ENCODE peak calls at places on chromosomes 12 and 14, in seven cellular contexts. C is hypothalamus; S is head of caudate nucleus; T is naive thymus-derived CD8-positive, alpha-beta T cell; X is RKO; I is Ammon's horn; P is OCI-LY7. Y is an unnamed sample.

GRCh38 chr14:23727566-23728335 is 91.6 kb downstream of the DHRS2 start:
- DNase-seq in C (no peak), S (no peak), T (no peak), X (peak), I (peak), P (peak), Y (peak)

GRCh38 chr12:109606261-109607028 is 32.9 kb downstream of the MVK start:
- DNase-seq in C (no peak), S (peak), T (no peak), X (no peak), I (peak), P (no peak), Y (no peak)

GRCh38 chr12:48110691-48111315 is 4.9 kb upstream of the SENP1 start:
- DNase-seq in C (no peak), S (no peak), T (no peak), X (no peak), I (no peak), P (no peak), Y (peak)

GRCh38 chr12:78119351-78119918 is 288.7 kb downstream of the NAV3 start:
- DNase-seq in C (no peak), S (no peak), T (no peak), X (no peak), I (no peak), P (no peak), Y (no peak)

GRCh38 chr14:76761849-76762616 is 765 bp downstream of the VASH1 start:
- DNase-seq in C (no peak), S (no peak), T (no peak), X (no peak), I (peak), P (no peak), Y (no peak)

GRCh38 chr12:40137252-40137651 is 31.4 kb upstream of the SLC2A13 start:
- DNase-seq in C (no peak), S (no peak), T (no peak), X (peak), I (peak), P (peak), Y (peak)

GRCh38 chr12:2683283-2684025 is 111.3 kb upstream of the FKBP4 start:
- DNase-seq in C (no peak), S (no peak), T (no peak), X (no peak), I (no peak), P (no peak), Y (no peak)

GRCh38 chr12:122183588-122183940 is 641 bp downstream of the LRRC43 start:
- DNase-seq in C (no peak), S (no peak), T (no peak), X (no peak), I (no peak), P (no peak), Y (no peak)

GRCh38 chr14:51369814-51370213 is 129.8 kb downstream of the TMX1 start:
- DNase-seq in C (no peak), S (no peak), T (no peak), X (no peak), I (no peak), P (peak), Y (no peak)

GRCh38 chr12:31890295-31891285 is 68.6 kb upstream of the RESF1 start:
- DNase-seq in C (no peak), S (no peak), T (no peak), X (no peak), I (no peak), P (peak), Y (no peak)

GRCh38 chr14:99261916-99262787 is 9.8 kb downstream of the BCL11B start:
- DNase-seq in C (no peak), S (no peak), T (peak), X (no peak), I (no peak), P (no peak), Y (no peak)

GRCh38 chr12:21925296-21925913 is 15.8 kb downstream of the ABCC9 start:
- DNase-seq in C (no peak), S (no peak), T (no peak), X (no peak), I (no peak), P (no peak), Y (no peak)